ENCODE peak calls at places on chromosomes 3 and 15, in eight cellular contexts. O is fibroblast of lung, Z is PC-3, R is SJSA1, M is uterus, S is right cardiac atrium, N is K562, F is mesendoderm. X is an unnamed sample.

GRCh38 chr3:193702967-193703366 is 110.0 kb downstream of the OPA1 start:
- DNase-seq in O (peak; percentile 74), Z (no peak), R (no peak), M (no peak), S (no peak), N (no peak), F (no peak), X (no peak)

GRCh38 chr3:141506071-141506470 is 19.2 kb downstream of the RASA2 start:
- DNase-seq in O (no peak), Z (no peak), R (no peak), M (no peak), S (no peak), N (no peak), F (no peak), X (no peak)

GRCh38 chr3:175270199-175270837 is 411.2 kb downstream of the NAALADL2 start:
- DNase-seq in O (peak; percentile 90), Z (peak; percentile 18), R (peak; percentile 34), M (no peak), S (no peak), N (no peak), F (peak; percentile 21), X (no peak)

GRCh38 chr15:89338036-89338435 is 3.4 kb upstream of the POLG start:
- DNase-seq in O (no peak), Z (no peak), R (no peak), M (no peak), S (no peak), N (no peak), F (no peak), X (no peak)

GRCh38 chr3:31341130-31341529 is 191.6 kb upstream of the STT3B start:
- DNase-seq in O (no peak), Z (no peak), R (no peak), M (no peak), S (no peak), N (no peak), F (peak; percentile 65), X (no peak)

GRCh38 chr3:39234705-39235104 is 42.3 kb upstream of the XIRP1 start:
- DNase-seq in O (no peak), Z (no peak), R (no peak), M (no peak), S (no peak), N (no peak), F (peak; percentile 6), X (no peak)

GRCh38 chr3:163953526-163953925 is 1124.8 kb downstream of the SI start:
- DNase-seq in O (no peak), Z (no peak), R (no peak), M (no peak), S (no peak), N (no peak), F (no peak), X (no peak)

GRCh38 chr3:72487078-72487765 is 361.0 kb downstream of the SHQ1 start:
- DNase-seq in O (peak; percentile 92), Z (peak; percentile 90), R (peak; percentile 95), M (peak; percentile 58), S (peak; percentile 72), N (peak; percentile 80), F (peak; percentile 91), X (no peak)

GRCh38 chr15:40744810-40745152 is 10.3 kb downstream of the RMDN3 start:
- DNase-seq in O (no peak), Z (no peak), R (no peak), M (no peak), S (no peak), N (no peak), F (no peak), X (no peak)
- H3K27ac ChIP-seq in O (peak overlapping the region; percentile 51), Z (no peak overlapping the region), R (no peak overlapping the region), M (no peak overlapping the region), S (no peak overlapping the region), N (no peak overlapping the region), F (no peak overlapping the region), X (no peak overlapping the region)

DNA sequence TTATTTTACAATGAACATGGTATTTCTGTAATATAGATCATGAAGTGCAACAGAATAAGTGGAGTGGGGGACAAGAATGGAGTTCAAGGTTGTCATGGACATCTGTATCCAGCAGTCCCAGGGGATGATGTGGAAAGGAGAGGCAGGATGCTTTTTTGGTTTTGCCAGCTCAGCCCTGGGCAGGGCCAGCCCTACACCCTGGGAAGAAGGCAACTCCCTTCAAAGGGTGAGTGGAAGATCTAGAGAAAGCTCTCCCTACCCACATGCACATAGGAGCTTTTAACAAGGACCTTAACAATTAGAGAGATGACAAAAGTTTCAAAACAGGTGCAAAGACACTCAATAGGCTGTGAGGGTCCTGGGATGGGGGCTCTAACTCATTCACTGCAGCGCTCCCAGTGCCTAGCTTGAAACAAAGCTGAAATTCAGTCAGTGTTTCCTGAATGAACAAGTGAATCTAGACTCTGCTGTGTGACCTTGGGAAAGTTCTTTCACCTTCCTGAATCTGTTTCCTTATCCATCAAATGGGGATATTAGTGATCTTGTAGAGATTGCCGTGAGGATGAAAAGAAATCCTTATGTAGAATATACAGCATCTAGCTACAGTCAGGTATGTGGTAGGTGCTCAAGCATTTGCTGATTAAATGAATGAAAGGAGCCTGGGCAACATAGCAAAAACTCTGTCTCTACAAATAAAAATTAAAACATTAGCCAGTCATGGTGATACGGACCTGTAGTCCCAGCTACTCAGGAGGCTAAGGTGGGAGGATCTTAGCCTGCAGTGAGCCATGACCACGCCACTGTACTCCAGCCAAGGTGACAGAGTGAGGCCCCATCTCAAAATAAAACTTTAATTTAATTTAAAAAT is 14.3 kb downstream of the BHLHE40 start:
- DNase-seq in O (no peak), Z (no peak), R (no peak), M (no peak), S (no peak), N (no peak), F (no peak), X (peak; percentile 28)
- H3K27ac ChIP-seq in O (no peak overlapping the region), Z (peak overlapping the region; percentile 97), R (peak overlapping the region; percentile 88), M (no peak overlapping the region), S (no peak overlapping the region), N (peak overlapping the region; percentile 15), F (no peak overlapping the region), X (peak overlapping the region; percentile 43)

GRCh38 chr15:48674876-48675275 is 29.4 kb upstream of the FBN1 start:
- DNase-seq in O (peak; percentile 80), Z (no peak), R (peak; percentile 31), M (no peak), S (no peak), N (no peak), F (no peak), X (no peak)

GRCh38 chr15:48675436-48675835 is 29.9 kb upstream of the FBN1 start:
- DNase-seq in O (no peak), Z (peak; percentile 8), R (peak; percentile 31), M (no peak), S (no peak), N (no peak), F (no peak), X (no peak)

GRCh38 chr15:48678851-48679250 is 33.3 kb upstream of the FBN1 start:
- DNase-seq in O (no peak), Z (no peak), R (no peak), M (no peak), S (no peak), N (no peak), F (no peak), X (no peak)

GRCh38 chr15:48679952-48680351 is 34.4 kb upstream of the FBN1 start:
- DNase-seq in O (no peak), Z (peak; percentile 10), R (no peak), M (no peak), S (no peak), N (no peak), F (no peak), X (no peak)

DNA sequence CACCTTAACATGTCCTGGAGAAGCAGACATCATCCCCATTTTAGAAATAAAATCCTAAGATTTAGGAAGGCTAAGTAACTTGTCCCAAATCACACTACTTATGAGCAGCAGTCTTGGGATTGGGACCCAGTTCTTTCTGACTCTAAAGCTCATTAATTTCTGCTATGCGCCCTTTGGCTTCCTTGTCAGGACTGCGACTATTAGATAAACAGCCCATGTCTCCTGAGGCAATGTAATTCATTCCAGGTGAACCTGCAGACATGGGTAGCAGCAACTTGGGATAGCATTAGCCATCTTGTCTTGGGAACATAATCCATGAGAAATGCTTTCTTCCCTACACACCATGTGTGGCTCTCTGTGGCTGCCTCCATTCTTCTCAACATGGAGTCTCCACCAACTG is 32.3 kb upstream of the FBN1 start:
- DNase-seq in O (no peak), Z (no peak), R (no peak), M (no peak), S (no peak), N (no peak), F (no peak), X (no peak)
- H3K27ac ChIP-seq in O (no peak overlapping the region), Z (no peak overlapping the region), R (no peak overlapping the region), M (no peak overlapping the region), S (no peak overlapping the region), N (no peak overlapping the region), F (no peak overlapping the region), X (no peak overlapping the region)

DNA sequence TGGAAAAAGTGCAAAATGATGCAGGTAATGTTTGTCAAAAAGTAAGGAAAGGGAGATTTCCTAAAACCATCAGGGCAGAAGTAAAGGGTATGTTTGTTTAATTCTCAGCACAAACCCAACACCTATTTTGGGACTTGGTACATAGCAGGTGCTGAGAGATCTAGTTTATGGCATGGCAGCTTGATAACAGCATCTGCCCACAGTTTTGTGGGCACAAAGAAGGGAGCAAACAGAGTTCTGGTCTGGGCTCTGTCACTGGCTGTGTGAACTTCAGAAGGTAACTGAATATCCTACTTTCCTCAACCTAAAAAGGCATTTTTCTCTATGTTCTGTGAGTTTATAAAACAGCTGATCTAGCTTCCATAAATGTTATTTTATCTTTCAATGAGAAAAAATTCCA is 141.6 kb downstream of the PLCH1 start:
- DNase-seq in O (no peak), Z (no peak), R (no peak), M (no peak), S (no peak), N (no peak), F (no peak), X (no peak)
- H3K27ac ChIP-seq in O (no peak overlapping the region), Z (no peak overlapping the region), R (no peak overlapping the region), M (no peak overlapping the region), S (no peak overlapping the region), N (no peak overlapping the region), F (no peak overlapping the region), X (no peak overlapping the region)

GRCh38 chr3:71051893-71052687 is 531.4 kb downstream of the FOXP1 start:
- DNase-seq in O (no peak), Z (peak; percentile 78), R (peak; percentile 64), M (no peak), S (no peak), N (no peak), F (no peak), X (no peak)

GRCh38 chr3:71050521-71051258 is 532.8 kb downstream of the FOXP1 start:
- DNase-seq in O (peak; percentile 96), Z (peak; percentile 50), R (peak; percentile 70), M (no peak), S (no peak), N (peak; percentile 8), F (no peak), X (no peak)

GRCh38 chr3:71052725-71053124 is 530.8 kb downstream of the FOXP1 start:
- DNase-seq in O (no peak), Z (no peak), R (no peak), M (no peak), S (no peak), N (no peak), F (no peak), X (no peak)

GRCh38 chr3:71050133-71050520 is 533.4 kb downstream of the FOXP1 start:
- DNase-seq in O (peak; percentile 89), Z (peak; percentile 81), R (peak; percentile 53), M (no peak), S (no peak), N (no peak), F (peak; percentile 40), X (no peak)

DNA sequence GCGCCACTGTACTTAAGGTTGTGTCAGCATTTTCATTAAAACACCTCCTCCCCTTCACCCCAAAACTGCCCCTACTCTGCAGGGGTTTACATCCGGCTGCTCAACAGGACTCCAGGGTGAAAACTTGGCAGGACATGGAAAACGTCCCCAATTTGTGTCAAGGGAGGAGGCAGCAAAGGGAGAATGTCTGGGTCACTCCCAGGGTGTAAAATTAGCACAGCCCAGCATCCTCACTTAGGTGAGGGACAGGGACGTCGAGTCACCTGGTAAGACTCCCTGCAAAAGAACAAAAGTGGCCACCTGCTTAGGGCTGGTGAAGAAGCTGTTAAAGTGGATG is 532.3 kb downstream of the FOXP1 start:
- DNase-seq in O (no peak), Z (no peak), R (no peak), M (no peak), S (no peak), N (no peak), F (no peak), X (no peak)
- H3K27ac ChIP-seq in O (no peak overlapping the region), Z (peak overlapping the region; percentile 91), R (peak overlapping the region; percentile 80), M (peak overlapping the region; percentile 74), S (no peak overlapping the region), N (no peak overlapping the region), F (no peak overlapping the region), X (peak overlapping the region; percentile 50)